ENCODE peak calls at places on chromosomes 12 and 14, in ten cellular contexts. Z is stimulated activated CD8-positive, alpha-beta memory T cell treated with anti-CD3 and anti-CD28 coated beads, Interleukin-15, amount 100 ng/mL, for 24 hours; S is activated T-helper 1 cell treated with Interleukin-2 at 50 U/mL for 16 hours; E is SW480; Y is GM12865; C is type B pancreatic cell; Q is stimulated activated naive CD4-positive, alpha-beta T cell; T is stimulated activated CD4-positive, alpha-beta T cell treated with anti-CD3 and anti-CD28 coated beads, Interleukin-1b, Interleukin-23, amount 100 ng/mL, for 48 hours; L is NCI-H510A; M is neuronal stem cell. G is an unnamed sample.
A peak's percentile ranks its signal among the peaks of the same experiment; 100 is the strongest.

GRCh38 chr12:122947352-122947792 is 18.9 kb downstream of the ABCB9 start:
- DNase-seq in T (no peak), L (no peak), C (no peak), Z (no peak), E (peak; percentile 54), Y (no peak), S (no peak), M (no peak), Q (no peak), G (no peak)

GRCh38 chr12:115898670-115899069 is 378.8 kb downstream of the MED13L start:
- DNase-seq in S (no peak), C (no peak), M (no peak), L (no peak), Z (no peak), Q (no peak), E (no peak), T (no peak), Y (peak; percentile 5), G (peak; percentile 26)

GRCh38 chr14:64709126-64709525 is 4.9 kb downstream of the PLEKHG3 start:
- DNase-seq in Q (no peak), E (no peak), Y (no peak), T (no peak), C (no peak), M (no peak), Z (no peak), L (no peak), S (no peak), G (no peak)

GRCh38 chr12:27488479-27488878 is 35.5 kb upstream of the PPFIBP1 start:
- DNase-seq in L (no peak), Q (no peak), Y (no peak), Z (no peak), T (no peak), C (no peak), E (no peak), S (no peak), M (no peak), G (peak; percentile 26)

GRCh38 chr12:125773033-125773432 is 707.8 kb downstream of the AACS start:
- DNase-seq in M (no peak), E (peak; percentile 50), T (peak; percentile 38), Z (no peak), Y (peak; percentile 52), Q (no peak), L (peak; percentile 13), S (no peak), C (no peak), G (peak; percentile 90)

GRCh38 chr14:21978184-21978998 is 304.8 kb upstream of the OR4E1 start:
- DNase-seq in T (peak; percentile 49), L (no peak), Q (peak; percentile 40), Y (peak; percentile 58), E (peak; percentile 33), C (no peak), S (peak; percentile 43), M (peak; percentile 62), Z (no peak), G (peak; percentile 77)

GRCh38 chr14:92877757-92878431 is 45.1 kb upstream of the CHGA start:
- DNase-seq in T (no peak), Y (no peak), Z (no peak), S (no peak), M (peak; percentile 49), L (no peak), C (no peak), Q (no peak), E (no peak), G (peak; percentile 6)

GRCh38 chr12:63752283-63752682 is 27.4 kb upstream of the RXYLT1 start:
- DNase-seq in L (no peak), Q (no peak), S (no peak), Z (no peak), Y (peak; percentile 21), E (no peak), T (no peak), M (no peak), C (no peak), G (no peak)

GRCh38 chr12:28191690-28192089 is 1.4 kb downstream of the CCDC91 start:
- DNase-seq in L (no peak), Z (no peak), E (peak; percentile 46), T (no peak), C (no peak), Y (peak; percentile 2), M (no peak), S (no peak), Q (peak; percentile 19), G (peak; percentile 27)

GRCh38 chr14:33026850-33027420 is 88.3 kb downstream of the NPAS3 start:
- DNase-seq in M (no peak), E (no peak), C (no peak), L (no peak), Q (no peak), T (no peak), Y (no peak), S (no peak), Z (no peak), G (no peak)

GRCh38 chr14:103332143-103332919 is 1.7 kb upstream of the EIF5 start:
- DNase-seq in Z (no peak), Q (no peak), T (no peak), E (no peak), Y (peak; percentile 53), L (peak; percentile 22), S (no peak), M (no peak), C (no peak), G (no peak)

GRCh38 chr14:98623806-98624430 is 648.1 kb downstream of the BCL11B start:
- DNase-seq in L (no peak), C (no peak), S (no peak), Q (no peak), M (no peak), T (no peak), Z (no peak), E (no peak), Y (no peak), G (no peak)

GRCh38 chr12:2323538-2324261 is 270.9 kb downstream of the CACNA1C start:
- DNase-seq in C (no peak), S (no peak), T (no peak), E (no peak), Z (no peak), Y (no peak), M (no peak), L (no peak), Q (no peak), G (no peak)

GRCh38 chr14:52413729-52414453 is 99.8 kb downstream of the PTGER2 start:
- DNase-seq in L (no peak), Z (no peak), E (no peak), Q (no peak), T (no peak), S (no peak), C (no peak), Y (peak; percentile 21), M (no peak), G (no peak)

GRCh38 chr12:49019435-49020317 is 1.1 kb upstream of the PRKAG1 start:
- DNase-seq in T (peak; percentile 28), Y (peak; percentile 52), Q (peak; percentile 11), L (no peak), Z (no peak), E (peak; percentile 42), S (no peak), M (no peak), C (no peak), G (peak; percentile 71)

GRCh38 chr14:32382704-32383103 is 53.6 kb downstream of the AKAP6 start:
- DNase-seq in Q (no peak), S (no peak), Z (no peak), C (no peak), E (peak; percentile 48), T (no peak), Y (peak; percentile 19), L (no peak), M (no peak), G (peak; percentile 25)

GRCh38 chr12:88958153-88958552 is 377.9 kb upstream of the KITLG start:
- DNase-seq in E (no peak), Z (no peak), S (no peak), Y (no peak), L (peak; percentile 21), Q (no peak), C (no peak), M (no peak), T (no peak), G (no peak)

GRCh38 chr14:74619672-74620131 is 7.7 kb upstream of the LTBP2 start:
- DNase-seq in L (no peak), E (peak; percentile 79), M (no peak), T (no peak), S (no peak), Q (no peak), Y (no peak), Z (no peak), C (no peak), G (peak; percentile 64)

GRCh38 chr12:92224685-92225331 is 79.2 kb upstream of the BTG1 start:
- DNase-seq in Z (no peak), T (no peak), E (peak; percentile 2), C (no peak), M (no peak), L (no peak), Q (no peak), S (no peak), Y (no peak), G (peak; percentile 31)

GRCh38 chr12:119044094-119044493 is 62.8 kb downstream of the SRRM4 start:
- DNase-seq in Q (no peak), M (no peak), L (no peak), C (no peak), Z (no peak), Y (no peak), T (no peak), S (no peak), E (no peak), G (no peak)

GRCh38 chr12:101076940-101077351 is 133.1 kb downstream of the SLC5A8 start:
- DNase-seq in S (no peak), Y (no peak), C (no peak), Z (no peak), Q (no peak), L (no peak), T (no peak), M (no peak), E (no peak), G (peak; percentile 80)

GRCh38 chr12:113997365-113997764 is 31.2 kb upstream of the RBM19 start:
- DNase-seq in S (no peak), C (no peak), Z (no peak), Q (no peak), T (no peak), M (no peak), E (no peak), Y (peak; percentile 35), L (no peak), G (no peak)

GRCh38 chr12:106078358-106079025 is 60.3 kb downstream of the NUAK1 start:
- DNase-seq in M (no peak), L (no peak), S (no peak), C (no peak), Z (no peak), E (no peak), Q (no peak), T (no peak), Y (no peak), G (no peak)

GRCh38 chr14:46651526-46652144 is at the start of gene RPL10L:
- DNase-seq in L (no peak), E (no peak), M (no peak), T (no peak), S (no peak), C (no peak), Q (no peak), Z (no peak), Y (no peak), G (no peak)

GRCh38 chr12:108804361-108804949 is 52.9 kb downstream of the SSH1 start:
- DNase-seq in Z (no peak), L (no peak), T (no peak), E (no peak), Q (no peak), M (no peak), Y (no peak), C (no peak), S (no peak), G (no peak)

GRCh38 chr12:120468271-120468845 is 1.2 kb downstream of the SRSF9 start:
- DNase-seq in T (no peak), S (no peak), E (peak; percentile 33), Q (peak; percentile 4), L (no peak), Z (no peak), M (peak; percentile 31), Y (peak; percentile 63), C (no peak), G (peak; percentile 63)

GRCh38 chr14:23069413-23069806 is 12.1 kb upstream of the CDH24 start:
- DNase-seq in M (no peak), L (no peak), S (no peak), C (no peak), Z (no peak), Q (no peak), T (no peak), Y (no peak), E (no peak), G (no peak)

G was measured in mesendoderm.